ENCODE peak calls at places on chromosome 4, in eight cellular contexts. J, A, H, M, B, S, D and T are unnamed samples.

GRCh38 chr4:123308667-123309066 is 87.9 kb upstream of the SPRY1 start:
- DNase-seq in B (no peak), D (no peak), A (no peak), H (no peak), J (no peak), M (no peak), S (no peak), T (no peak)

GRCh38 chr4:168394556-168394955 is 76.0 kb upstream of the DDX60 start:
- DNase-seq in H (no peak), D (no peak), A (no peak), B (no peak), J (no peak), S (no peak), M (no peak), T (no peak)

GRCh38 chr4:95466791-95467190 is 82.0 kb downstream of the UNC5C start:
- DNase-seq in B (no peak), D (no peak), A (no peak), M (no peak), S (no peak), J (peak), H (no peak), T (no peak)

GRCh38 chr4:74794341-74794801 is at the start of gene BTC:
- DNase-seq in S (peak), D (no peak), A (no peak), B (no peak), H (no peak), J (peak), M (no peak), T (peak)

GRCh38 chr4:38367642-38368189 is 296.3 kb upstream of the KLF3 start:
- DNase-seq in M (no peak), B (no peak), D (no peak), A (no peak), S (no peak), H (no peak), J (no peak), T (no peak)

GRCh38 chr4:155491336-155492131 is 114.8 kb upstream of the MAP9 start:
- DNase-seq in D (no peak), J (no peak), M (peak), A (no peak), B (no peak), H (peak), S (no peak), T (no peak)

GRCh38 chr4:68021185-68021584 is 57.9 kb upstream of the TMPRSS11A start:
- DNase-seq in M (no peak), B (no peak), D (no peak), H (no peak), S (no peak), A (no peak), J (no peak), T (no peak)

GRCh38 chr4:41133619-41134018 is 80.7 kb downstream of the APBB2 start:
- DNase-seq in B (no peak), J (no peak), M (no peak), S (no peak), H (no peak), A (no peak), D (no peak), T (no peak)

GRCh38 chr4:132238697-132239096 is 910.4 kb upstream of the PCDH10 start:
- DNase-seq in B (no peak), S (no peak), M (no peak), A (no peak), D (no peak), H (no peak), J (no peak), T (no peak)

GRCh38 chr4:16641971-16642370 is 256.5 kb downstream of the LDB2 start:
- DNase-seq in H (peak), D (no peak), B (no peak), A (no peak), M (no peak), J (no peak), S (peak), T (no peak)

GRCh38 chr4:164212134-164212533 is 541.8 kb upstream of the SMIM31 start:
- DNase-seq in H (no peak), M (no peak), D (no peak), A (no peak), B (no peak), S (no peak), J (no peak), T (no peak)

GRCh38 chr4:140557831-140558435 is 10.8 kb downstream of the UCP1 start:
- DNase-seq in J (no peak), B (no peak), M (no peak), A (no peak), D (no peak), H (peak), S (no peak), T (no peak)

GRCh38 chr4:140947507-140947906 is 185.8 kb downstream of the RNF150 start:
- DNase-seq in J (peak), D (no peak), H (no peak), B (no peak), A (no peak), M (no peak), S (no peak), T (no peak)

GRCh38 chr4:476501-476900 is 22.5 kb downstream of the ZNF721 start:
- DNase-seq in D (no peak), B (no peak), M (no peak), S (no peak), H (peak), J (no peak), A (no peak), T (no peak)

GRCh38 chr4:477686-478085 is 21.3 kb downstream of the ZNF721 start:
- DNase-seq in D (no peak), S (no peak), J (no peak), M (no peak), B (no peak), A (no peak), H (no peak), T (no peak)

GRCh38 chr4:473575-474457 is 25.1 kb downstream of the ZNF721 start:
- DNase-seq in J (peak), H (peak), M (peak), S (peak), B (peak), D (peak), A (peak), T (peak)

GRCh38 chr4:475962-476361 is 23.0 kb downstream of the ZNF721 start:
- DNase-seq in H (no peak), D (no peak), S (no peak), J (no peak), M (no peak), A (no peak), B (no peak), T (no peak)

DNA sequence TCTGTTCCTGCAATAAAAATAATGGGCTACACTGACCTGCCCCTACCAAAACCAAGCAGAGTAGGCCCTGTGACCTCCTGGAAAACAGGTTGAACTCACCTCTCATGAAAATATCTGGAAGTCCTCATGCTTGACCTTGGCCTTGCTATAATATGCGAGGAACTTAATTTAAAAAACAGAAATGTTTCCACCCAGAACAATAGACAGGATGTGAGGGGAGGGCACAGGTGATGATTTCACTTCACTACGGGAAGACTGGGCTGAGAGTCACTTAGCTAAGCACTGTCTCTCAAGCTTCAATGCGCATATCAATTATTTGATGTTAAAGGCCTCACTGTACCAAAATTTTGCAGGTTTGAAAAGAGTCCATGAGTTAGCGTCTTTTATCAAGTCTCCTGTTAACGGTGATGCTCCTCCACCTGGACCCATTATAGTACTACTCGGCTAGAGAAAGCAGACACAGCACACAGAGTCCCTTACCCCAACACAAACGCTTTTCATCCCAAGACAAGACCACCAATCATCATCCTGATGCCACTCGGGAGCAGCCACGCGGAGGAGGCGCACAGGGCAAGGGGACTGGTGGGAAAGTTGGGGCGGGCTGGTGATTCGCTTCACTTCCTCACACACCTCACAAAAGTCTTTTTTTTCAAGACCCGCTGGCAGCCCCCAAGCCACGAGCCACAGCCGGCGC is 25.9 kb downstream of the ZNF721 start:
- DNase-seq in M (no peak), H (peak), B (no peak), A (no peak), D (no peak), S (no peak), J (peak), T (no peak)
- H3K4me3 ChIP-seq in M (peak), H (peak), B (peak), A (peak), D (peak), S (peak), J (peak), T (peak)

GRCh38 chr4:73021634-73022033 is 47.9 kb downstream of the COX18 start:
- DNase-seq in J (peak), D (no peak), A (no peak), S (no peak), B (no peak), H (peak), M (no peak), T (no peak)
- TF ChIP-seq CTCF in J (peak), D (no peak), A (no peak), S (no peak), B (no peak), H (peak), M (peak), T (no peak)

DNA sequence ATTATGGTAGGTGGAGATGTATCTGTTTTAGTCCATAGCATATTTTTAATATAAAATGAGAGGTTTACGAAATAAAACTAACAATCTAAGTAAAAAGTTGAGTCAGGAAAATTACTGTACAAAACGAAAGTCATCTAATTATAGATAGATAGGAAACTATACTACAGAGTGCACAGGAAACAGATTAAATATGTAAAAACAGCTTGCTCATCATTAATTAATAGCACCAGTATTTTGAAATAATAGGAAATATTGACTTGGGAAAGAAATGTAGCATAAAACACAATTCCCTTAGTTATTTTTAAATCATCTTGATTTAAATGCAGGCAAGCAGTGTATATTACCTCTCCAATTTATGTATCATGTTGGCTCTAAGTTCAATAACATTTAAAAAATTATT is 227.9 kb downstream of the GPM6A start:
- DNase-seq in H (no peak), J (no peak), S (no peak), M (no peak), A (no peak), D (no peak), B (no peak), T (no peak)
- TF ChIP-seq POLR2A in H (no peak), J (no peak), S (no peak), M (no peak), A (no peak), D (no peak), B (no peak), T (no peak)

DNA sequence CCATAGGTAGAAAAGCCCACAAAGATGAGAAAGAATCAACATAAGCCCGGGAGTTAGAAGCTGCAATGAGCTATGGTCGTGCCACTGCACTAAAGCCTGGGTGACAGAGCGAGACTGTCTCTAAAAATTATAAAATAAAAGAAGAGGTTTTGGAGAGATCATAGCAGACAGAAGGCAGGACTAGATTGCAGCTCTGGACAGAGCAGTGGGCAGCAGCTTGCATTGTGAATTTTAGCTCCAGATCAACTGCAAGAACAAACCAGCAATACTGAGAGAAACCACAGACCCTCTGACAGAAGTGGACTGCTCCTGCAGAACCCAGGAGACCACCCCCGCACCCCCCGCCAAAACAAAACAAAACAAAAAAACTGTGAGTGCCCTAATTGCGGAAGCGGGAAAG is 30.6 kb downstream of the SOWAHB start:
- DNase-seq in M (no peak), H (no peak), S (no peak), A (no peak), B (no peak), D (no peak), J (no peak), T (no peak)
- H3K4me3 ChIP-seq in M (no peak), H (no peak), S (no peak), A (no peak), B (no peak), D (no peak), J (no peak), T (no peak)

GRCh38 chr4:71709961-71710360 is 73.9 kb downstream of the GC start:
- DNase-seq in S (no peak), A (no peak), B (no peak), H (no peak), D (no peak), M (no peak), J (peak), T (no peak)
- TF ChIP-seq CTCF in S (no peak), A (no peak), B (no peak), H (peak), D (no peak), M (no peak), J (peak), T (no peak)

DNA sequence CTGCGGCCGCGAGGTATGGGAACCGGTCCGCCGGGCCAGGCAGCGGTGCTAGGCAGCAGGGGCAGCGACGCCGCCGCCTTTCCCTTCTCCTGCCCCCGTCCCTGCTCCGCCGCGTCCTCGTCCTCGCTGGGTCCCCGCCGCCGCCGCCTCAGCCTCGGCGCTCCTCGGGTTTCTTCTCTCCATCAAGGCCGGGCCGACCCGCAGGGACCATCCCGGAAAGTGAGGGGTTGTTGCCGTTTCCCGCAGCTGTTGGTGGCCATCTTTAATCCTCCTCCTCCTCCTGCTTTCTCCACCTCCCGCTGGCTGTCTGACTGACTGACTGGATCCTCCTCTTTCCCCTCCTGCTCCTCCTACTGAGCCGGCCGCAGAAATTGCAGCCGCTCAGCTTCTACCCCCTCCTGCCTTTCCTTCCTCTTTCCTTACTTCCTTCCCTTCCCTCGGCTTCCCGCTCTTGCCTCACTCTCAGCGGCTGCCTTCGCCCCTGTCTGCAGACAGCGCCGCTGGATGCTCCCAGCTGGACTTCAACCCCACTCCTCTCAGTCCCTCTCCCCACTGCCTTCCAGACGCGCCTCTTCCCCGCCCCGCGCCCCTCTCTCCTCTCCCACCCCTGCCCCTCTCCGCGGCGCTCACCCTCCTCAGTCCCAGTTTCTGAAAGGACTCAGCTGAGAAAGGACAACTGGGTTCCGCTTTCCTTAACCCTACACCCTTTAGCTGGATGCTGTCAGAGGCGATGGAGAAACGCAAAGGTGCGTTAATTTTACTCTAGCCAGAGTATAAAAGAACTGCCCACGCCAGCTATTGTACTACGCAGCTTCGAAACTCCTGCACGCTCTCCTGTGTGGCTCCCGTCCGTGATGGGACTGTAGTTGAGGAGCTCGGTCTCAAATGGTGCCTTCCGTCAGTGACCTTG is at the start of gene WDFY3:
- DNase-seq in S (peak), B (peak), D (peak), M (no peak), H (peak), J (peak), A (peak), T (peak)
- TF ChIP-seq POLR2A in S (peak), B (no peak), D (peak), M (no peak), H (peak), J (peak), A (peak), T (no peak)

GRCh38 chr4:3324093-3324815 is 31.4 kb downstream of the RGS12 start:
- DNase-seq in J (no peak), D (no peak), M (no peak), S (no peak), A (no peak), B (no peak), H (no peak), T (peak)

GRCh38 chr4:3320361-3321023 is 27.7 kb downstream of the RGS12 start:
- DNase-seq in M (no peak), H (no peak), D (no peak), A (peak), S (peak), J (no peak), B (no peak), T (peak)

GRCh38 chr4:3321295-3321889 is 28.6 kb downstream of the RGS12 start:
- DNase-seq in A (peak), D (no peak), S (peak), H (no peak), B (no peak), M (no peak), J (no peak), T (peak)

GRCh38 chr4:3323071-3323481 is 30.3 kb downstream of the RGS12 start:
- DNase-seq in A (no peak), D (no peak), S (no peak), B (no peak), M (no peak), H (no peak), J (no peak), T (peak)

DNA sequence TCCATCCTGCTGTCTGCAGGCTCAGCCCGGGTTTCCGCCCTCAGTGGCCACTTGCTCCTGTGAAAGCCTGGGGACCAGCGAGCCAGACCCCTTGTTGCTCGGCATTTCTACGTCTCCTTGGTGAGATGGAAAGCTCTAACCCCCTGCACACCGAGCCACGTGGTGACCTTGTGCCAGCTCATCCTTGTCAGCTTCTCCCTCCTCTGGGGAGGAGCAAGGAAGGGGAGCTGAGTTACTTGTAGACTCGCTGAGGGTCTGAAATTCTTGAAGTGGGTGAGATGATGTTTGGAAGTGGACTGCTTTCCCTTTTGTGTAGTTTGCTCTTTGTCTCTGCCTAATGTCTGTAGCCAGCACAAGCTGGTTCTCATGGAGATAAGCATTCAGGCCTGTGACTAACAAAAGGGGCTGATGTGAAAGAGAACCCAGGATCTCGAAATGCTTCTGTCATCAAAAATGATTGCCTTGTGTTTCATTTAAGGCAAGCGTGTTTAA is 29.3 kb downstream of the RGS12 start:
- DNase-seq in A (peak), M (no peak), S (no peak), J (no peak), H (peak), B (no peak), D (no peak), T (peak)
- H3K4me3 ChIP-seq in A (no peak), M (no peak), S (no peak), J (no peak), H (no peak), B (no peak), D (no peak), T (no peak)